ENCODE peak calls at places on chromosomes 6 and 20, in five cellular contexts. L, X, M, Q and N are unnamed samples.

GRCh38 chr6:147699637-147700036 is 191.1 kb downstream of the SAMD5 start:
- DNase-seq in L (no peak), X (no peak), M (no peak), Q (no peak), N (no peak)

GRCh38 chr20:10954137-10954840 is 280.5 kb upstream of the JAG1 start:
- DNase-seq in L (no peak), X (no peak), M (peak; percentile 18), Q (no peak), N (no peak)

GRCh38 chr6:131646249-131646670 is 9.2 kb downstream of the ENPP3 start:
- DNase-seq in L (no peak), X (no peak), M (no peak), Q (no peak), N (no peak)

GRCh38 chr20:62312662-62312977 is 9.8 kb downstream of the ADRM1 start:
- DNase-seq in L (no peak), X (no peak), M (no peak), Q (no peak), N (no peak)

GRCh38 chr6:30885999-30886896 is 1.9 kb downstream of the DDR1 start:
- DNase-seq in L (peak; percentile 74), X (peak; percentile 41), M (peak; percentile 95), Q (peak; percentile 72), N (no peak)

GRCh38 chr6:94494500-94494899 is 1075.1 kb upstream of the EPHA7 start:
- DNase-seq in L (no peak), X (no peak), M (no peak), Q (no peak), N (no peak)

GRCh38 chr20:1827974-1828785 is 67.0 kb upstream of the SIRPA start:
- DNase-seq in L (peak; percentile 83), X (no peak), M (peak; percentile 99), Q (no peak), N (no peak)

GRCh38 chr6:161117329-161117707 is 125.7 kb downstream of the MAP3K4 start:
- DNase-seq in L (no peak), X (no peak), M (no peak), Q (no peak), N (no peak)

GRCh38 chr6:42443312-42444075 is 8.2 kb downstream of the TRERF1 start:
- DNase-seq in L (no peak), X (no peak), M (no peak), Q (no peak), N (no peak)

GRCh38 chr6:107853226-107853625 is 29.1 kb upstream of the SCML4 start:
- DNase-seq in L (no peak), X (no peak), M (no peak), Q (no peak), N (no peak)

GRCh38 chr6:147643341-147644200 is 135.1 kb downstream of the SAMD5 start:
- DNase-seq in L (no peak), X (no peak), M (no peak), Q (no peak), N (no peak)

GRCh38 chr6:129686941-129687627 is 22.9 kb downstream of the ARHGAP18 start:
- DNase-seq in L (no peak), X (peak; percentile 27), M (no peak), Q (no peak), N (no peak)

GRCh38 chr20:37729909-37730308 is 36.1 kb downstream of the CTNNBL1 start:
- DNase-seq in L (no peak), X (no peak), M (no peak), Q (no peak), N (no peak)

GRCh38 chr6:47294990-47295389 is 14.7 kb downstream of the TNFRSF21 start:
- DNase-seq in L (no peak), X (no peak), M (no peak), Q (no peak), N (no peak)

GRCh38 chr6:136984578-136984977 is 60.2 kb downstream of the IL20RA start:
- DNase-seq in L (no peak), X (no peak), M (no peak), Q (no peak), N (no peak)

GRCh38 chr20:49325981-49326380 is 48.1 kb upstream of the ZNFX1 start:
- DNase-seq in L (no peak), X (no peak), M (no peak), Q (no peak), N (no peak)

GRCh38 chr6:107115695-107116327 is 496 bp upstream of the BEND3 start:
- DNase-seq in L (peak; percentile 71), X (no peak), M (peak; percentile 68), Q (peak; percentile 84), N (no peak)

GRCh38 chr6:118968416-118968815 is 33.5 kb upstream of the MCM9 start:
- DNase-seq in L (no peak), X (no peak), M (peak; percentile 26), Q (no peak), N (no peak)

GRCh38 chr6:46130665-46131064 is 876 bp downstream of the ENPP4 start:
- DNase-seq in L (no peak), X (no peak), M (no peak), Q (no peak), N (no peak)

GRCh38 chr20:47406849-47407682 is 50.6 kb upstream of the ZMYND8 start:
- DNase-seq in L (no peak), X (no peak), M (no peak), Q (no peak), N (no peak)

GRCh38 chr6:111765681-111766523 is 107.3 kb downstream of the FYN start:
- DNase-seq in L (no peak), X (no peak), M (no peak), Q (no peak), N (no peak)

GRCh38 chr6:156910938-156911337 is 133.8 kb downstream of the ARID1B start:
- DNase-seq in L (no peak), X (no peak), M (no peak), Q (no peak), N (no peak)

GRCh38 chr6:105359419-105360366 is 43.2 kb downstream of the PREP start:
- DNase-seq in L (no peak), X (no peak), M (no peak), Q (no peak), N (no peak)

GRCh38 chr6:84243240-84243639 is 15.8 kb upstream of the CEP162 start:
- DNase-seq in L (no peak), X (no peak), M (peak; percentile 4), Q (no peak), N (no peak)

GRCh38 chr6:6414946-6415345 is 94.5 kb upstream of the F13A1 start:
- DNase-seq in L (no peak), X (no peak), M (no peak), Q (no peak), N (no peak)

GRCh38 chr6:30326446-30327231 is at the start of gene TRIM39:
- DNase-seq in L (peak; percentile 89), X (peak; percentile 85), M (peak; percentile 89), Q (peak; percentile 80), N (peak; percentile 94)

DNA sequence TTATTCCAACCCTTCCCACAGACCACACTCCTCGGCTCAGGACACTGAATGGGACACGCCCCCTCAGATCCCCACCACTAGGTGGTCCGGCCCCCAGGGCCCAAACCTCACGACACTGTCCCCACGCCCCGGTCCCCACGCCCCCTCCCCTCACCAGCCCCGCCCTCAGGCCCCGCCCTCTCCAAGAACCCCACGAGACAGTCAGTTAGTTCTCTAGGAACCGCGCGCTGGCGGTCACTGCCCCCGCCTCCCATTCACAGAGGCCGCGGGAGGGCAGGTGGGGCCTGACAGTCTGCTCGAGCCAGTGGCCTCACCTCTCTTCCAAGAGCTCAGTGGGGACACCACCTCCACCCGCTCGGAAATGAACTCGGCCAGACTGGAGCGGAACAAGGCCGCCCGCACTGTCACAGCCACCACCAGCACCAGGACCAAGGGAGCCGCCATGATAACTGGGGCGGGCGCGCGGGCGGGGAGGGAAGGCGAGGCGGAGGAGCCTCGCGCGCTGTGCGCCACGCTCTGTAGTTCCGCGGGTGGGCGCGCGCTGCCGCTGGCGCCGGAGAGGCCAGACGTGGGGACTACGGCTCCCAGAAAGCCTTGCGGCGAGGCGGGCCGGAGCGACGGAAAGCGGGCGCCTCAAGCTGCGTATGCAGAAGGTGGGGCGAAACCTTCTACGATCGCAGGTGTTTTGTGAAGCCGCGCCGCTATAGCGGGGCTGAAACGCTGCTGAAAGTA is at the start of gene PIGU:
- DNase-seq in L (peak; percentile 97), X (peak; percentile 93), M (peak; percentile 95), Q (peak; percentile 91), N (peak; percentile 98)
- TF ChIP-seq CTCF in L (no peak), X (peak; percentile 21), M (peak; percentile 59), Q (no peak), N (peak; percentile 10)

GRCh38 chr20:43767686-43768474 is 41.1 kb upstream of the GTSF1L start:
- DNase-seq in L (no peak), X (no peak), M (no peak), Q (no peak), N (no peak)
- TF ChIP-seq CTCF in L (no peak), X (no peak), M (no peak), Q (no peak), N (no peak)

GRCh38 chr6:116982401-116982800 is 105.4 kb downstream of the RFX6 start:
- DNase-seq in L (no peak), X (no peak), M (no peak), Q (no peak), N (no peak)
- TF ChIP-seq CTCF in L (no peak), X (no peak), M (no peak), Q (no peak), N (no peak)

DNA sequence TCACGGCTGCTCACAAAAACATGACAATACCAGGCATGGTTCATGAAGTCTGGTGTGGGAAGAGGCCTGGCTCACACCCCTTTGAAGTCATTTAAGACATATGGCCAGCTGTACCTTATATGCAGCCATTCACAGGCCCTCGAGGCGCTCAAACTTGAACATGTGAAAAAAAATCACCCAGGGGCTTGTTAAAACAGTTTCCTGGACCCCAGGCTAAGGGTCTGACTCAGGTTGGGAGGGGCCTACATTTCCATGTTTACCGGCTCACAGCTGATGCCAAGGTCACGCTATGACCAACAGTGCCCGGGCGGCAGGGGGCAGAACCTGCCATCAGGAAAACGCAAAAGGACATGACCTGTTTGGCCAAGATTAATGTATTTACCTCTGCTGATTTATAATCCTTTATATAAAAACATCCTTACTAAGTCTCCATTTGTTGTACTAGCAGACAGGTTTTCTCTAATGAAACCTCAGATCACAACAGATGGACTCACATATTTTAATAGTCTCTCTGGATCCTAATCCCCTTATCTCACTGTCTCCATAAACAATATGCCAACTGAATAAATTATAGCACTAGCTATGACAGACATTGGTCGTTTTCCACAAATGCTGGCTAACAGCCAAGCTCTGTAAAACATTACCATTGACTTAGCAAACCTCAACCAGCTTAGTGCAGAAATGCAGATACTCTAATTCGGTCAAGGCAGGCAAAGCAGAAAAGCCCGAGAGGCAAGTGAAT is 19.9 kb downstream of the EZR start:
- DNase-seq in L (peak; percentile 70), X (no peak), M (peak; percentile 72), Q (no peak), N (no peak)
- TF ChIP-seq CTCF in L (no peak), X (no peak), M (peak; percentile 70), Q (no peak), N (no peak)

GRCh38 chr6:28335564-28336283 is at the start of gene ZSCAN31:
- DNase-seq in L (peak; percentile 97), X (peak; percentile 59), M (peak; percentile 99), Q (peak; percentile 79), N (peak; percentile 96)
- TF ChIP-seq CTCF in L (no peak), X (no peak), M (no peak), Q (no peak), N (no peak)